ENCODE peak calls at places on chromosomes 16 and 17, in five cellular contexts. C is HFFc6, Q is heart right ventricle, J is cardiac fibroblast, U is nephron progenitor cell. A is an unnamed sample.
A peak's percentile ranks its signal among the peaks of the same experiment; 100 is the strongest.

GRCh38 chr16:4373909-4374742 is 2.5 kb downstream of the VASN start:
- DNase-seq in C (peak; percentile 98), U (peak; percentile 70), Q (peak; percentile 67), J (peak; percentile 99), A (no peak)

GRCh38 chr17:79089720-79090502 is 15.3 kb downstream of the ENGASE start:
- DNase-seq in Q (no peak), C (no peak), J (no peak), U (no peak), A (no peak)

GRCh38 chr16:81796585-81797346 is 17.7 kb downstream of the PLCG2 start:
- DNase-seq in U (no peak), C (no peak), Q (no peak), J (no peak), A (no peak)

GRCh38 chr17:80061421-80061820 is 25.0 kb downstream of the CCDC40 start:
- DNase-seq in C (no peak), U (no peak), Q (no peak), J (no peak), A (no peak)

GRCh38 chr17:18916816-18917496 is 35.0 kb upstream of the SLC5A10 start:
- DNase-seq in J (no peak), Q (no peak), U (no peak), C (peak; percentile 44), A (no peak)

GRCh38 chr17:66667491-66668030 is 167.4 kb upstream of the CACNG5 start:
- DNase-seq in Q (no peak), C (no peak), U (no peak), J (no peak), A (no peak)

GRCh38 chr17:55384833-55385232 is 36.8 kb downstream of the MMD start:
- DNase-seq in U (no peak), J (no peak), C (no peak), Q (no peak), A (no peak)

GRCh38 chr16:11896776-11897175 is 19.0 kb downstream of the GSPT1 start:
- DNase-seq in C (peak; percentile 83), U (no peak), J (peak; percentile 54), Q (no peak), A (no peak)

GRCh38 chr17:63171428-63172205 is 205.6 kb downstream of the TANC2 start:
- DNase-seq in C (peak; percentile 51), U (no peak), Q (no peak), J (peak; percentile 56), A (no peak)

GRCh38 chr16:88116121-88116900 is 165.1 kb downstream of the BANP start:
- DNase-seq in J (peak; percentile 56), Q (no peak), C (no peak), U (no peak), A (no peak)

GRCh38 chr17:41710472-41711090 is 1.6 kb upstream of the GAST start:
- DNase-seq in J (peak; percentile 68), C (peak; percentile 74), Q (no peak), U (no peak), A (no peak)

GRCh38 chr17:57021226-57021940 is 43.5 kb downstream of the SCPEP1 start:
- DNase-seq in U (no peak), J (no peak), Q (no peak), C (no peak), A (no peak)

GRCh38 chr17:47967607-47968252 is 3.2 kb upstream of the CDK5RAP3 start:
- DNase-seq in U (no peak), C (peak; percentile 77), Q (no peak), J (peak; percentile 66), A (no peak)

GRCh38 chr17:7207120-7208001 is 12.3 kb downstream of the DLG4 start:
- DNase-seq in U (no peak), J (peak; percentile 72), Q (no peak), C (no peak), A (no peak)

GRCh38 chr16:88768041-88768876 is 16.8 kb downstream of the PIEZO1 start:
- DNase-seq in J (peak; percentile 88), U (no peak), Q (no peak), C (no peak), A (no peak)

GRCh38 chr17:7307686-7308624 is 527 bp downstream of the EIF5A start:
- DNase-seq in Q (no peak), J (peak; percentile 51), U (peak; percentile 47), C (no peak), A (peak; percentile 35)

GRCh38 chr17:44083250-44083849 is 12.8 kb downstream of the G6PC3 start:
- DNase-seq in C (no peak), U (no peak), J (no peak), Q (no peak), A (no peak)

GRCh38 chr17:17941015-17941414 is 31.2 kb downstream of the TOM1L2 start:
- DNase-seq in C (no peak), J (no peak), Q (no peak), U (no peak), A (no peak)

GRCh38 chr17:70054961-70055360 is 20.1 kb upstream of the KCNJ16 start:
- DNase-seq in U (no peak), J (no peak), Q (no peak), C (no peak), A (no peak)

GRCh38 chr16:50332599-50332998 is 36.2 kb downstream of the BRD7 start:
- DNase-seq in U (no peak), Q (no peak), J (no peak), C (no peak), A (no peak)

GRCh38 chr17:57349533-57350227 is 93.4 kb downstream of the MSI2 start:
- DNase-seq in J (no peak), Q (no peak), U (no peak), C (no peak), A (no peak)

GRCh38 chr17:81930142-81931125 is 2.9 kb upstream of the MAFG start:
- DNase-seq in Q (no peak), J (no peak), C (no peak), U (no peak), A (no peak)

GRCh38 chr17:2687074-2687418 is 24.5 kb downstream of the CLUH start:
- DNase-seq in J (no peak), Q (no peak), C (no peak), U (no peak), A (no peak)

GRCh38 chr17:6299275-6299674 is 135.6 kb downstream of the AIPL1 start:
- DNase-seq in C (no peak), J (no peak), Q (no peak), U (no peak), A (no peak)

GRCh38 chr17:49101054-49101534 is 31.5 kb upstream of the B4GALNT2 start:
- DNase-seq in U (no peak), C (peak; percentile 90), Q (no peak), J (peak; percentile 39), A (no peak)

GRCh38 chr17:18859256-18859655 is 1.3 kb downstream of the PRPSAP2 start:
- DNase-seq in J (peak; percentile 56), C (peak; percentile 35), U (no peak), Q (no peak), A (no peak)

GRCh38 chr16:80602894-80603293 is 62.1 kb downstream of the DYNLRB2 start:
- DNase-seq in J (no peak), C (no peak), U (no peak), Q (no peak), A (no peak)

GRCh38 chr16:66366433-66367299 is at the start of gene CDH5:
- DNase-seq in C (no peak), J (peak; percentile 90), Q (peak; percentile 87), U (no peak), A (no peak)

DNA sequence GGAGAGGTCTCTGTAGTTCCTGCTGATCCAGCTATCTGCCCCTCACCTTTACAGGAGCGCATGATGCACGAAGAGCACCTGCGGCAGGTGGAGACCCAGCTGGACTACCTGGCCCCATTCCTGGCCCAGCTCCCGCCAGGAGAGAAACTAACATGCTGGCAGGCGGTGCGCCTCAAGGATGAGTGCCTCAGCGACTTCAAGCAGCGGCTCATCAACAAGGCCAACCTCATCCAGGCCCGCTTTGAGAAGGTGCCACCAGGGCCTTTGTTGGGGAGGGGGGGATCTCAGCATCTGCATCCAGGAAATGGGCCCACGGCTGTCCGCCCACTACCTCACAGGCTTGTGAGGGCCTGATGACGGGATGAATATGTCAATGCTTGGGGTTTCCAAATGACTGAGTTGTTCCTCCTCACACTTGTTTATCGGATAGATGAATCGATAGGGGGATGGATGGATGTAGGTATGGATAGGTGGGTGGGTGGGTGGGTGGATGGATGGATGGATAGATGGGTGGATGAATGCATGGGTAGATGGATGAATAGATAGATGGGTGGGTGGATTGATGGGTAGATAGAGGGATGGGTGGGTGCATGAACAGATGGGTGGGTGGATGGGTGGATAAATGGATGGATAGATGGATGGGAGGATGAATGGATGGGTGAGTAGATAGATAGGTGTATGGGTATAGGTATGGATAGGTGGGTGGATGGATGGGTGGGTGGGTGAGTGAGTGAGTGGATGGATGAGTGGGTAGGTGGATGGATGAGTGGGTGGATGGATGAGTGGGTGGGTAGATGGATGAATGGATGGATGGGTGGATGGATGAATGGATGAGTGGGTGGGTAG is 7.0 kb upstream of the KATNB1 start:
- DNase-seq in J (no peak), U (no peak), C (no peak), Q (no peak), A (no peak)
- TF ChIP-seq CTCF in J (no peak), U (no peak), C (no peak), Q (no peak), A (no peak)

DNA sequence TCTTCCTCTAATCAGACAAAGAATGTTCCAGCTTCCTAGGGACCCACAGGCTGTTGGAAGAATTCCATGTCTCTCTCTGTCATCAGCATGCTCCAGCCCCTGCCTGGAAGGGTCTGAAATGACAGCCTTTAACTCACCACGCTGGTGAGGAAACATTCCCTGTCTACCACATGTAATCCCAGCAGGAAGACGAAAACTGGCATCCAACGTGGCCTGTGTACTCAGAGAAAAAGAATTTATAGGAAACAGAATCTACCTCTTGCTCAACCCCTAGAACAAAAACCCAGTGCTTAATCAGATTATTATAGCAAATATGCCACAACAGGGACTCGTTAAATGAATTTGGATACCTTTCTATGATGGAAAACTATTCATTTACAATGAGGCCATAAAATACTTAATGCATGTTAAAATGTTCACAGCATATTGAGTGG is 147.3 kb upstream of the FOXF1 start:
- DNase-seq in U (no peak), C (peak; percentile 97), J (peak; percentile 92), Q (no peak), A (no peak)
- TF ChIP-seq CTCF in U (no peak), C (no peak), J (no peak), Q (no peak), A (no peak)

GRCh38 chr16:65153365-65154105 is 31.7 kb upstream of the CDH11 start:
- DNase-seq in C (no peak), Q (no peak), J (no peak), U (no peak), A (no peak)
- TF ChIP-seq CTCF in C (no peak), Q (no peak), J (no peak), U (no peak), A (no peak)

DNA sequence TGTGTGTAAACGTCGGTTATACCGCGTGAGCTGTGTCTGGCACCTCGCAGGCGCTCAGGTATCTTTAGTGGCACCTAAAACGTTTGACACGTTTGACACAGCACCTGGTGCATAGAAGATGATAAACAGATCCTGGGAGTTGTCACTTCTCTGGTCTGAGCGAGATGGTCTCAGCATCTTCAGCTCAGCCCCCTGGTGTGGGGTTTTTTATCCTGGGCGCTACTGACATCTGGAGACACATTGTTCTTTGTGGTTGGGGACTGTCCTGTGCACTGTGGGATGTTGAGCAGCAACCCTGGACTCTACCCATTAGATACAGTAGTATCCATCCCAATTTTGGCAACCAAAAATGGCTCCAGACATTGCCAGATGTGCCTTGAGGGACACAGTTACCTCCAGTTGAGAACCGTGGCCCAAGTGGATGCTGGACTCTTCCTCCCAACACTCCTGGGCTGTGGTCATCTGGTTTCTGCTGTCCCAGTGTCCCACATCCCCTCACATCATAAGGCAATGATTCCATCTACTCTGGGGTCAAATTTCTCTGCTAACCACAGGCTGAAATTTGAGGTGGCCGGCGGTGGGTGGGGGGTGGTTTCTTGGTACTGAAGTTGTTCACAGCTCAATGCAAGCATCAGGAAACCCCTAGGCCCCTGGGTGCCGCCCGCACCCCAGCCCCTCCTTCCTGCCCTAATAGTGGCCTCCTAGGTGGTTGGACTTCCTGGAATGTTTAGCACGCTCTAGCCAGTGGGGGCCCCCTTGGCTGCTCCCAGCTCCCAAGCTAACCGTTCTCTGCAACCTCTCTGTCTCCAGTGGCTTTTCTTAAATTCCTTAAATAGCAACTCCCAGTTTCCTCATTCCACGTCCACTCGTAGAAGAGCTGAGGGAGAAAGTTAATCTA is 124.7 kb downstream of the ABCC1 start:
- DNase-seq in Q (no peak), J (peak; percentile 94), C (peak; percentile 82), U (peak; percentile 56), A (no peak)
- TF ChIP-seq CTCF in Q (no peak), J (no peak), C (no peak), U (no peak), A (no peak)